ENCODE peak calls at places on chromosomes 16 and 17, in seven cellular contexts. E, X, L, K, C, U and R are unnamed samples.

GRCh38 chr17:82257473-82257872 is 16.0 kb downstream of the CSNK1D start:
- DNase-seq in L (no peak), U (peak), K (no peak), C (peak), X (no peak), E (peak), R (no peak)

GRCh38 chr17:78358538-78359215 is 1.2 kb downstream of the SOCS3 start:
- DNase-seq in L (no peak), K (no peak), E (peak), X (peak), U (no peak), C (no peak), R (no peak)

GRCh38 chr16:50695017-50696000 is 1.9 kb downstream of the NOD2 start:
- DNase-seq in X (no peak), U (no peak), K (no peak), E (no peak), L (no peak), C (no peak), R (no peak)

GRCh38 chr17:34370997-34371395 is 8.0 kb upstream of the CCL1 start:
- DNase-seq in E (no peak), C (no peak), U (no peak), X (no peak), L (no peak), K (no peak), R (no peak)

GRCh38 chr17:31842416-31843381 is 16.3 kb downstream of the COPRS start:
- DNase-seq in X (peak), K (peak), U (peak), C (no peak), L (no peak), E (peak), R (no peak)

GRCh38 chr17:10316986-10317834 is 55.6 kb downstream of the MYH13 start:
- DNase-seq in X (peak), E (peak), C (no peak), U (peak), K (no peak), L (no peak), R (no peak)

GRCh38 chr16:66523861-66524354 is 26.0 kb downstream of the TK2 start:
- DNase-seq in U (no peak), L (no peak), C (no peak), X (peak), E (no peak), K (peak), R (no peak)

GRCh38 chr17:82330322-82331239 is 3.0 kb downstream of the SECTM1 start:
- DNase-seq in X (peak), K (no peak), U (no peak), E (no peak), C (peak), L (no peak), R (no peak)

GRCh38 chr16:80924372-80924978 is 82.2 kb downstream of the CMC2 start:
- DNase-seq in C (no peak), K (no peak), U (no peak), X (peak), E (peak), L (no peak), R (no peak)

GRCh38 chr17:38877130-38877851 is 7.4 kb downstream of the LASP1 start:
- DNase-seq in X (peak), E (no peak), U (no peak), K (no peak), L (no peak), C (no peak), R (no peak)

GRCh38 chr16:4534151-4534790 is 4.3 kb downstream of the CDIP1 start:
- DNase-seq in E (no peak), U (no peak), X (no peak), C (no peak), K (no peak), L (no peak), R (no peak)

GRCh38 chr16:86835981-86836380 is 257.6 kb downstream of the FOXL1 start:
- DNase-seq in C (no peak), K (no peak), U (no peak), L (no peak), X (no peak), E (no peak), R (no peak)

DNA sequence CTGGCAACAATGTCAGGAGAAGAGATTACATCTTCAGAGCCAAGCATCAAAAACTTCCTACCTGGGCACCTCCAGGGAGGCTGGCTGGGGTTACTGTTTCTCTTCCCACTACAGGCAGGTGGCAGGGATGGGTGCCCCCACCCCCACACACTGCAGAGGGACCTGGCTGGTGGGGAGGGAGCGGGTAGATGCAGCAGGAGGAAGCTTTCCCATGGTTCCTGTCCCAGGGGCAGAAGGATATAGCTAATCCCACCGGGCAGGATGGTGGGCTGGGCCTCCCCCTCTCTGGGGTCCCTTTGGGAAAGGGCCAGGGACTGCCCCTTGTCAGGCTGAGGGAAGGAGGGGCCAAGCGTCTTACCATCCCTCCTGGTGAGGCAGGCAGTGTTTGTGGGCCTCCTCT is 16.7 kb upstream of the MTMR4 start:
- DNase-seq in X (no peak), U (no peak), C (no peak), L (no peak), E (no peak), K (no peak), R (no peak)
- H3K27ac ChIP-seq in X (peak), U (peak), C (peak), L (no peak), E (peak), K (peak), R (peak)

DNA sequence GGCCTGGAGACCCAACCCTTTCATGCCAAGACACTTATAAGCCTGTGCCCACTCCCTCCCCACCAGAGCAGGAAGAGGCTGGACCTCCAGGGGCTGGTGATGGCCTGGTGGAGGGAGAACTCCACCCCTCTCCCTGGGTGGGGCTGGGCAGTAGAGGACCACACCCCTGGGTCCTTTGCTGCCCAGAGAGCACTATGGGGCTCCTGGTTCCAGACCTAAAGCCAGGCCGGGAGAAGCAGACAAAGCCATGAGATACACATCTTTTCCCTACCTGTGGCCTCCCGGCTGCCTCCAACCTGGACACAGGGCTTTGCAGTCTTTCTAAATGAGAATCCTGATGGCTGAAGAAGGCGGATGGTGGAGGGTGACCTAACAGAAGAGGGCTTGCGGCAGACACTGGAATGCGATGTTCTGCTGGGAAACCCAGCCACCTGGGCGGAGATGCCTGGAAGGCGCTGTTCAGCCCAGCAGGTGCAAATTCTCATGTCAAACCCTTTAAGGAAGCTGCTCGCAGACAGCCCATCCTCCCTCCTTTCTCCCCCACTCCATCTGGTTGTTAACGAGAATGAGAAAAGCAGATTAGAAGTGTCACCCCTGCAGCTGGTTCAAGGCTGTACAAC is 43.9 kb upstream of the KIFC3 start:
- DNase-seq in C (no peak), L (no peak), E (no peak), X (no peak), K (no peak), U (no peak), R (no peak)
- TF ChIP-seq EP300 in C (no peak), L (no peak), E (no peak), X (no peak), K (no peak), U (no peak), R (no peak)

DNA sequence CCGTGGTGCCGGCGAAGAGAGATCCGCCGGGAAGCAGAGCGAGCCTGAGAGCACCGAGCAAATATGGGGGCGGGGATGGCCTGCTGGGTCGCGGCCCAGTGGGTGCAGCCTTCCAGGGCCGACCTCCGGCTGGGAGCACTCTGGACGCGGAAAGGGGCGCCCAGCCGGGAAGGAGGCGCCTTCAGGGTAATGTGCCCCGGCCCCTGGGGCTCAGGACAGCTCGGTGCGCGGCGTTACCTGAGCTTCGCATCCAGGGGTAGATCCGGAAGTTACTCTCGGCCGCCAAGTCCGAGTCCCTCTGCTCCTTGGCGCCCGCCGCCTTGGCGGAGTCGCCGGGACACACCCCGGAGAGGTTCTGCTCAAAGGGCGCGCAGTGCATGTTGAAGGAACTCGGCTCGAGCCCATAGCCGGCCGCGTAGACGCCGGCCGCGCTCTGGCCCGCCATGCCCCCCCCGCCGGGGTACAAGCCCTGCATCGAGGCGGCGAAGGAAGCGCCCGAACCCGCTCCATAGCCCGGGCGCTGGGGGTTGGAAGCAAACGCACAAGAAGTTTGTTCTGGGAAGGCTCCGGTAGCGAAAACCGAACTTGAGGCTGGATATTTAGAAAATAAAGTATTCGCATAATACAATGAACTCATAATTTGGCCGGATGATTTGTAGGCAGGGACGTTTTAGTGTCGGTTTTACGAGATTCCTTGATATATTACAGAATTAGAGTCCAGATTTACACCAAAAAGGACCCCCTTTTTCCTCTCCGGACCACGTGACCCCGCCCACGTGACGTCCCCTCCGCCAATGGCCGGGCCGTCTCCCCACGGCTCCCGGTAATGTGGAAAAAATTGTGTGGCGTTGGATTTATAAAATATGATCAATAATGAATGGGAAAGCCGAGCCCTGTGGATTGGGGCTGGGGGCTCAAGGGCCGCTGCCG is at the start of gene HOXB7:
- DNase-seq in K (peak), C (peak), U (peak), L (no peak), E (peak), X (peak), R (no peak)
- TF ChIP-seq POLR2AphosphoS5 in K (no peak), C (no peak), U (peak), L (no peak), E (no peak), X (peak), R (no peak)

GRCh38 chr17:18038861-18039534 is at the start of the genes ATPAF2 and GID4:
- DNase-seq in U (peak), E (peak), C (peak), K (peak), X (peak), L (peak), R (peak)
- H3K27ac ChIP-seq in U (peak), E (peak), C (peak), K (peak), X (peak), L (peak), R (peak)

GRCh38 chr16:8087597-8088279 is 502.6 kb downstream of the TMEM114 start:
- DNase-seq in X (no peak), U (no peak), C (no peak), L (no peak), E (no peak), K (no peak), R (no peak)
- TF ChIP-seq EP300 in X (no peak), U (no peak), C (no peak), L (no peak), E (no peak), K (no peak), R (no peak)